ENCODE peak calls at places on chromosomes 6 and 20, in six cellular contexts. G, S, B, K, C and X are unnamed samples.

GRCh38 chr20:62732766-62733165 is 24.1 kb downstream of the NTSR1 start:
- DNase-seq in G (no peak), S (no peak), B (no peak), K (no peak), C (no peak), X (no peak)

GRCh38 chr20:51650685-51651134 is 108.2 kb upstream of the NFATC2 start:
- DNase-seq in G (peak; percentile 31), S (peak; percentile 60), B (peak; percentile 85), K (no peak), C (peak; percentile 57), X (peak; percentile 59)

GRCh38 chr6:150250826-150251225 is 108.0 kb downstream of the PPP1R14C start:
- DNase-seq in G (peak; percentile 99), S (peak; percentile 36), B (no peak), K (peak; percentile 34), C (peak; percentile 80), X (peak; percentile 87)

GRCh38 chr6:36954262-36954931 is at the start of gene PI16:
- DNase-seq in G (no peak), S (no peak), B (no peak), K (peak; percentile 81), C (no peak), X (no peak)

GRCh38 chr6:40299666-40300065 is 287.5 kb downstream of the LRFN2 start:
- DNase-seq in G (no peak), S (no peak), B (no peak), K (no peak), C (no peak), X (no peak)

GRCh38 chr6:68196645-68197044 is 438.4 kb upstream of the ADGRB3 start:
- DNase-seq in G (peak; percentile 6), S (peak; percentile 26), B (no peak), K (peak; percentile 30), C (peak; percentile 23), X (peak; percentile 0)

GRCh38 chr20:31988430-31989015 is 20.6 kb downstream of the XKR7 start:
- DNase-seq in G (no peak), S (no peak), B (no peak), K (no peak), C (no peak), X (no peak)

GRCh38 chr6:20182926-20183521 is 29.2 kb downstream of the MBOAT1 start:
- DNase-seq in G (peak; percentile 83), S (no peak), B (no peak), K (no peak), C (peak; percentile 18), X (peak; percentile 42)

GRCh38 chr6:136593748-136594490 is 43.7 kb upstream of the MAP7 start:
- DNase-seq in G (peak; percentile 98), S (peak; percentile 96), B (peak; percentile 97), K (no peak), C (peak; percentile 100), X (peak; percentile 96)

GRCh38 chr6:5749016-5749665 is 257.6 kb downstream of the NRN1 start:
- DNase-seq in G (no peak), S (no peak), B (no peak), K (no peak), C (no peak), X (no peak)

GRCh38 chr6:170497845-170498281 is 55.2 kb downstream of the PSMB1 start:
- DNase-seq in G (peak; percentile 25), S (no peak), B (no peak), K (no peak), C (peak; percentile 3), X (peak; percentile 18)

GRCh38 chr6:31058128-31058894 is 48.0 kb downstream of the MUC22 start:
- DNase-seq in G (peak; percentile 99), S (peak; percentile 94), B (peak; percentile 80), K (peak; percentile 68), C (peak; percentile 97), X (peak; percentile 96)

GRCh38 chr6:109393882-109394281 is 11.6 kb upstream of the CD164 start:
- DNase-seq in G (peak; percentile 79), S (no peak), B (no peak), K (no peak), C (no peak), X (peak; percentile 48)

GRCh38 chr6:10482636-10483257 is 38.4 kb upstream of the GCNT2 start:
- DNase-seq in G (no peak), S (no peak), B (no peak), K (no peak), C (no peak), X (no peak)

GRCh38 chr6:113447088-113447831 is 409.9 kb upstream of the MARCKS start:
- DNase-seq in G (peak; percentile 90), S (peak; percentile 92), B (peak; percentile 63), K (no peak), C (peak; percentile 95), X (peak; percentile 90)

GRCh38 chr20:51374961-51375360 is 167.6 kb downstream of the NFATC2 start:
- DNase-seq in G (no peak), S (no peak), B (no peak), K (no peak), C (no peak), X (no peak)

GRCh38 chr6:154868143-154868594 is 126.9 kb upstream of the TIAM2 start:
- DNase-seq in G (peak; percentile 40), S (peak; percentile 74), B (peak; percentile 57), K (peak; percentile 46), C (peak; percentile 34), X (peak; percentile 84)

GRCh38 chr20:2713285-2713684 is 20.7 kb downstream of the EBF4 start:
- DNase-seq in G (no peak), S (no peak), B (no peak), K (peak; percentile 31), C (no peak), X (no peak)

GRCh38 chr6:43489277-43490072 is 12.1 kb downstream of the TJAP1 start:
- DNase-seq in G (no peak), S (no peak), B (no peak), K (no peak), C (no peak), X (no peak)

GRCh38 chr20:38209054-38209675 is 44.1 kb upstream of the TGM2 start:
- DNase-seq in G (no peak), S (no peak), B (no peak), K (no peak), C (no peak), X (no peak)

GRCh38 chr20:38210741-38211140 is 45.7 kb upstream of the TGM2 start:
- DNase-seq in G (peak; percentile 43), S (no peak), B (no peak), K (peak; percentile 55), C (peak; percentile 41), X (peak; percentile 47)

GRCh38 chr20:38209736-38210405 is 44.8 kb upstream of the TGM2 start:
- DNase-seq in G (no peak), S (no peak), B (no peak), K (no peak), C (no peak), X (peak; percentile 51)

GRCh38 chr20:38208523-38208922 is 43.5 kb upstream of the TGM2 start:
- DNase-seq in G (no peak), S (no peak), B (no peak), K (no peak), C (no peak), X (no peak)

GRCh38 chr20:38208088-38208487 is 43.0 kb upstream of the TGM2 start:
- DNase-seq in G (no peak), S (no peak), B (no peak), K (no peak), C (no peak), X (no peak)
- H3K4me2 ChIP-seq in G (no peak overlapping the region), S (no peak overlapping the region), B (no peak overlapping the region), K (no peak overlapping the region), C (no peak overlapping the region), X (no peak overlapping the region)

DNA sequence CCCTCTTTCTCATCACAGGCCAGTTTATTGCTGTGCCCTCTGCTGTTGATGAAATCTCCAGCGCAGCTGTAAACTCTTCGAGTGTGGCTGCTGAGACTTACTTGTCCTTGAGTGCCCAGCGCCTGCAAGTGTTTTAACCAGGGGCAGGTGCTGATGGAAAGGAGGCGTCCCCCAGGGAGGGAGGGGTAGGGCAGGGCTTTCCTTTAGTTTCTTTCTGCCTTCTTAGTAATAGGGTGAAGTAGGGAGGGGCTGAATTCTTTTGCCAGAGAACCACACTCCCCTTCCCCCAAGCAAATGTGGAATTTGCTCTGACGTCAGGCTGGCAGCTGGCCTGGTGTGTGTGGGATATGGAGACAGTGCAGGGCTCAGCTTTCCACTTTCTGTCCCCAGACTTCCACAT is 61.2 kb downstream of the IGF2R start:
- DNase-seq in G (peak; percentile 69), S (peak; percentile 97), B (peak; percentile 33), K (no peak), C (peak; percentile 96), X (peak; percentile 88)
- H3K9ac ChIP-seq in G (no peak overlapping the region), S (peak overlapping the region; percentile 51), B (no peak overlapping the region), K (no peak overlapping the region), C (peak overlapping the region; percentile 64), X (peak overlapping the region; percentile 43)

GRCh38 chr20:36478137-36478905 is 63.0 kb upstream of the MYL9 start:
- DNase-seq in G (no peak), S (no peak), B (no peak), K (no peak), C (no peak), X (peak; percentile 43)

GRCh38 chr20:36479938-36480337 is 61.4 kb upstream of the MYL9 start:
- DNase-seq in G (no peak), S (no peak), B (no peak), K (peak; percentile 43), C (no peak), X (no peak)

GRCh38 chr20:36482044-36482473 is 59.3 kb upstream of the MYL9 start:
- DNase-seq in G (no peak), S (no peak), B (no peak), K (no peak), C (no peak), X (no peak)

GRCh38 chr20:36481380-36482043 is 59.8 kb upstream of the MYL9 start:
- DNase-seq in G (no peak), S (no peak), B (no peak), K (peak; percentile 31), C (no peak), X (peak; percentile 69)

DNA sequence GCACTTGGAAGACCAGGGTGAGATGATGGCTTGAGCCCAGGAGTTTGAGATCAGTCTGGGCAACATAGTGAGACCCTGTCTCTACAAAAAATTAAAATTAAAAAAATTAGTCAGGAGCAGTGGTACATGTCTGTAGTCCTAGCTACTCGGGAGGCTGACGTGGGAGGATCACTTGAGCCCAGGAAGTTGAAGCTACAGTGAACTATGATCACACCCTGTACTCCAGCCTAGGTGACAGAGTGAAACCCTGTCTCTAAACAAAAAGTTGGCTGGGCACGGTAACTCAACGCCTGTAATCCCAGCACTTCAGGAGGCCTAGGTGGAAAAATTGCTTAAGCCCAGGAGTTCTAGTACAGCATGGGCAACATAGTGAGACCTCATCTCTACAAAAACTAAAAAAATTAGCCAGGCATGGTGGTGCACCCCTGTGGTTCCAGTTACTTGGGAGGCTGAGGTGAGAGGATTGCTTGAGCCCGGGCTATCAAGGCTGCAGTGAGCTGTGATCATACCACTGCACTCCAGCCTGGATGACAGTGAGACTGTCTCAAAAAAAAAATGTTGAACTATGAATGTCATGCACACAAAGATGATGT is 60.8 kb upstream of the MYL9 start:
- DNase-seq in G (no peak), S (no peak), B (no peak), K (no peak), C (no peak), X (no peak)
- H4K20me1 ChIP-seq in G (no peaks in the 10 kb centered on the region), S (no peaks in the 10 kb centered on the region), B (peaks cover 2% of the 10 kb centered on the region), K (peaks cover 7% of the 10 kb centered on the region), C (peaks cover 98% of the 10 kb centered on the region), X (peaks cover 57% of the 10 kb centered on the region)

DNA sequence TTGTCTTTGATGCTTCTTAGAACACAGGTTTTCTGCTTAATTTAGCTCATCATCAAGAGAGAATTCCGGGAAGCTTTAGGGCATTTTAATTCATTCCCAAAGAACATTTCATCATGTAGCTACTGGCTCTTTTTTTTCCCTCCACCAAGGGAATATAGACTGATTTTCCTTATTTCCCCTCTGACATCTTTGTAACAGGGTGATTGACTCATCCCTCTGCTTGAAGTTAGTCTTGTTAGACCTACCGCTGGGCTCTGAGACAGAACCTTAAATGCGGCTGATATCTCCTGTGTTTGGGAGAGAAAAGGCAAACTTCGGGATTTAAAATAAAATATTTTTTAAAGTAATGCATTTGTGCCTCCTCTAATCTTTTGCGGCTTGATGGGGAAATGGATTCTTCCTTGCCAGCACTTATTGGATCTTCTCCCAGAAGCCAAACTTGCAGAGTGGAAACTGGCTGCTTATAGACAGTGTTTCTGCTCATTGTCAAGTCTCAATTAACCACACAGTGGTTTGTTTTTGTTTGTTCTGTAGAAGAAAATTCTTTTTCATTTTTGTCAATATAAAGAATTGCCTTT is 272.7 kb upstream of the PLCB4 start:
- DNase-seq in G (no peak), S (peak; percentile 58), B (peak; percentile 46), K (no peak), C (peak; percentile 52), X (peak; percentile 49)
- H3K4me2 ChIP-seq in G (no peak overlapping the region), S (no peak overlapping the region), B (no peak overlapping the region), K (no peak overlapping the region), C (no peak overlapping the region), X (no peak overlapping the region)